ENCODE peak calls at places on chromosomes 3 and 15, in five cellular contexts. A, W, U, Q and B are unnamed samples.

GRCh38 chr3:14202874-14203520 is 24.4 kb downstream of the LSM3 start:
- DNase-seq in A (no peak), W (no peak), U (no peak), Q (no peak), B (no peak)

GRCh38 chr3:775178-775885 is 317.5 kb upstream of the CNTN6 start:
- DNase-seq in A (no peak), W (no peak), U (no peak), Q (no peak), B (no peak)

GRCh38 chr3:184558726-184559125 is 2.9 kb upstream of the EPHB3 start:
- DNase-seq in A (no peak), W (no peak), U (no peak), Q (no peak), B (no peak)

GRCh38 chr3:44292947-44293346 is 45.6 kb upstream of the TCAIM start:
- DNase-seq in A (no peak), W (no peak), U (no peak), Q (no peak), B (no peak)

GRCh38 chr3:134314588-134315285 is 59.5 kb downstream of the AMOTL2 start:
- DNase-seq in A (peak; percentile 11), W (no peak), U (no peak), Q (no peak), B (peak; percentile 43)

GRCh38 chr3:38031022-38031994 is 1.9 kb upstream of the PLCD1 start:
- DNase-seq in A (no peak), W (peak; percentile 16), U (no peak), Q (no peak), B (peak; percentile 50)

GRCh38 chr3:15601399-15602145 is at the start of the genes BTD and HACL1:
- DNase-seq in A (peak; percentile 97), W (peak; percentile 97), U (no peak), Q (no peak), B (peak; percentile 99)

GRCh38 chr15:66369773-66370651 is 13.5 kb upstream of the TIPIN start:
- DNase-seq in A (no peak), W (no peak), U (no peak), Q (peak; percentile 10), B (no peak)

GRCh38 chr15:89993344-89993743 is 7.8 kb upstream of the ZNF710 start:
- DNase-seq in A (no peak), W (no peak), U (no peak), Q (no peak), B (no peak)

GRCh38 chr3:124992041-124992440 is 57.5 kb upstream of the MUC13 start:
- DNase-seq in A (no peak), W (no peak), U (no peak), Q (no peak), B (no peak)

GRCh38 chr3:168040624-168041208 is 55.0 kb downstream of the GOLIM4 start:
- DNase-seq in A (no peak), W (no peak), U (peak; percentile 67), Q (peak; percentile 31), B (no peak)

GRCh38 chr3:55285156-55285555 is 201.9 kb downstream of the WNT5A start:
- DNase-seq in A (no peak), W (no peak), U (no peak), Q (no peak), B (no peak)

GRCh38 chr15:43702701-43703433 is 9.2 kb downstream of the CKMT1A start:
- DNase-seq in A (no peak), W (no peak), U (no peak), Q (no peak), B (no peak)

GRCh38 chr3:48686538-48687219 is 964 bp upstream of the NCKIPSD start:
- DNase-seq in A (no peak), W (no peak), U (no peak), Q (no peak), B (no peak)

GRCh38 chr3:111072016-111072891 is 638 bp downstream of the NECTIN3 start:
- DNase-seq in A (peak; percentile 7), W (peak; percentile 5), U (no peak), Q (peak; percentile 15), B (peak; percentile 18)

GRCh38 chr3:126968995-126969385 is 13.9 kb upstream of the PLXNA1 start:
- DNase-seq in A (no peak), W (no peak), U (no peak), Q (no peak), B (no peak)

GRCh38 chr3:17986393-17986816 is 244.0 kb upstream of the TBC1D5 start:
- DNase-seq in A (no peak), W (no peak), U (no peak), Q (no peak), B (no peak)

GRCh38 chr3:115961390-115961789 is 338.1 kb downstream of the GAP43 start:
- DNase-seq in A (no peak), W (no peak), U (peak; percentile 69), Q (no peak), B (no peak)

GRCh38 chr3:70856414-70857162 is 544.1 kb upstream of the MDFIC2 start:
- DNase-seq in A (no peak), W (no peak), U (no peak), Q (no peak), B (no peak)

GRCh38 chr3:172244011-172244410 is 204.2 kb downstream of the GHSR start:
- DNase-seq in A (no peak), W (no peak), U (no peak), Q (no peak), B (no peak)

GRCh38 chr15:87609474-87609873 is 647.1 kb downstream of the NTRK3 start:
- DNase-seq in A (peak; percentile 11), W (no peak), U (no peak), Q (no peak), B (no peak)

GRCh38 chr3:14157951-14158350 is 20.4 kb downstream of the XPC start:
- DNase-seq in A (no peak), W (no peak), U (no peak), Q (no peak), B (no peak)

GRCh38 chr3:66140763-66141372 is 79.9 kb upstream of the SLC25A26 start:
- DNase-seq in A (no peak), W (no peak), U (no peak), Q (no peak), B (no peak)

GRCh38 chr3:74390121-74390870 is 224.2 kb downstream of the CNTN3 start:
- DNase-seq in A (no peak), W (no peak), U (no peak), Q (no peak), B (no peak)

GRCh38 chr3:51706788-51707731 is at the start of gene GRM2:
- DNase-seq in A (peak; percentile 85), W (no peak), U (no peak), Q (peak; percentile 68), B (peak; percentile 75)

GRCh38 chr15:90141646-90142045 is 39.4 kb upstream of the IDH2 start:
- DNase-seq in A (no peak), W (no peak), U (no peak), Q (no peak), B (no peak)

GRCh38 chr3:154430014-154430413 is at the start of gene GPR149:
- DNase-seq in A (no peak), W (no peak), U (no peak), Q (no peak), B (no peak)

GRCh38 chr15:56341201-56341600 is 24.0 kb upstream of the TEX9 start:
- DNase-seq in A (no peak), W (no peak), U (no peak), Q (no peak), B (no peak)

GRCh38 chr3:134663646-134664456 is 13.0 kb upstream of the KY start:
- DNase-seq in A (no peak), W (no peak), U (no peak), Q (no peak), B (no peak)

GRCh38 chr3:103389356-103389755 is 954.5 kb downstream of the ZPLD1 start:
- DNase-seq in A (no peak), W (no peak), U (no peak), Q (no peak), B (no peak)

GRCh38 chr15:29849716-29850115 is 27.4 kb upstream of the TJP1 start:
- DNase-seq in A (no peak), W (no peak), U (no peak), Q (no peak), B (no peak)